ENCODE peak calls at places on chromosomes 4 and X, in five cellular contexts. One of them, this sample, is unnamed.

GRCh38 chr4:36351082-36351666 is 69.8 kb downstream of the DTHD1 start:
- DNase-seq in activated CD4-positive, alpha-beta memory T cell treated with anti-CD3 and anti-CD28 coated beads for 36 hours: peak; percentile 85
- DNase-seq in T-helper 1 cell: peak; percentile 75
- DNase-seq in endothelial cell: peak; percentile 62
- DNase-seq in left ventricle myocardium superior: peak; percentile 65
- DNase-seq in this sample: peak; percentile 85

GRCh38 chr4:3684546-3684945 is 81.6 kb upstream of the ADRA2C start:
- DNase-seq in endothelial cell: no peak
- DNase-seq in T-helper 1 cell: no peak
- DNase-seq in activated CD4-positive, alpha-beta memory T cell treated with anti-CD3 and anti-CD28 coated beads for 36 hours: no peak
- DNase-seq in left ventricle myocardium superior: peak; percentile 3
- DNase-seq in this sample: no peak

GRCh38 chrX:143363419-143363818 is 153.9 kb downstream of the SPANXN3 start:
- DNase-seq in T-helper 1 cell: no peak
- DNase-seq in endothelial cell: no peak
- DNase-seq in activated CD4-positive, alpha-beta memory T cell treated with anti-CD3 and anti-CD28 coated beads for 36 hours: no peak
- DNase-seq in left ventricle myocardium superior: no peak
- DNase-seq in this sample: peak; percentile 86

GRCh38 chr4:65747386-65747785 is 77.1 kb upstream of the EPHA5 start:
- DNase-seq in T-helper 1 cell: no peak
- DNase-seq in activated CD4-positive, alpha-beta memory T cell treated with anti-CD3 and anti-CD28 coated beads for 36 hours: no peak
- DNase-seq in left ventricle myocardium superior: no peak
- DNase-seq in endothelial cell: no peak
- DNase-seq in this sample: no peak

GRCh38 chrX:109890910-109891502 is 111.9 kb upstream of the TMEM164 start:
- DNase-seq in left ventricle myocardium superior: peak; percentile 42
- DNase-seq in T-helper 1 cell: peak; percentile 47
- DNase-seq in endothelial cell: peak; percentile 60
- DNase-seq in activated CD4-positive, alpha-beta memory T cell treated with anti-CD3 and anti-CD28 coated beads for 36 hours: peak; percentile 52
- DNase-seq in this sample: peak; percentile 74

GRCh38 chrX:103640401-103641155 is 11.8 kb downstream of the TCEAL1 start:
- DNase-seq in activated CD4-positive, alpha-beta memory T cell treated with anti-CD3 and anti-CD28 coated beads for 36 hours: no peak
- DNase-seq in T-helper 1 cell: no peak
- DNase-seq in left ventricle myocardium superior: no peak
- DNase-seq in endothelial cell: no peak
- DNase-seq in this sample: no peak

GRCh38 chr4:13527983-13528822 is 16.1 kb downstream of the NKX3-2 start:
- DNase-seq in endothelial cell: no peak
- DNase-seq in T-helper 1 cell: peak; percentile 50
- DNase-seq in left ventricle myocardium superior: no peak
- DNase-seq in activated CD4-positive, alpha-beta memory T cell treated with anti-CD3 and anti-CD28 coated beads for 36 hours: peak; percentile 55
- DNase-seq in this sample: peak; percentile 60

GRCh38 chrX:154486396-154487207 is at the start of gene UBL4A:
- DNase-seq in activated CD4-positive, alpha-beta memory T cell treated with anti-CD3 and anti-CD28 coated beads for 36 hours: peak; percentile 62
- DNase-seq in T-helper 1 cell: peak; percentile 36
- DNase-seq in left ventricle myocardium superior: peak; percentile 78
- DNase-seq in endothelial cell: peak; percentile 10
- DNase-seq in this sample: peak; percentile 84

GRCh38 chr4:86482851-86483490 is 111.1 kb upstream of the PTPN13 start:
- DNase-seq in left ventricle myocardium superior: no peak
- DNase-seq in endothelial cell: peak; percentile 52
- DNase-seq in activated CD4-positive, alpha-beta memory T cell treated with anti-CD3 and anti-CD28 coated beads for 36 hours: no peak
- DNase-seq in T-helper 1 cell: no peak
- DNase-seq in this sample: no peak

GRCh38 chrX:140180585-140180984 is 215.3 kb upstream of the CXorf66 start:
- DNase-seq in left ventricle myocardium superior: no peak
- DNase-seq in endothelial cell: no peak
- DNase-seq in T-helper 1 cell: no peak
- DNase-seq in activated CD4-positive, alpha-beta memory T cell treated with anti-CD3 and anti-CD28 coated beads for 36 hours: no peak
- DNase-seq in this sample: no peak

GRCh38 chr4:81049861-81050423 is 19.4 kb downstream of the BMP3 start:
- DNase-seq in endothelial cell: no peak
- DNase-seq in activated CD4-positive, alpha-beta memory T cell treated with anti-CD3 and anti-CD28 coated beads for 36 hours: no peak
- DNase-seq in left ventricle myocardium superior: no peak
- DNase-seq in T-helper 1 cell: no peak
- DNase-seq in this sample: no peak

GRCh38 chr4:83054928-83055327 is 19.9 kb downstream of the COPS4 start:
- DNase-seq in endothelial cell: no peak
- DNase-seq in activated CD4-positive, alpha-beta memory T cell treated with anti-CD3 and anti-CD28 coated beads for 36 hours: no peak
- DNase-seq in left ventricle myocardium superior: no peak
- DNase-seq in T-helper 1 cell: peak; percentile 25
- DNase-seq in this sample: peak; percentile 37

GRCh38 chr4:13386405-13387107 is 97.6 kb downstream of the RAB28 start:
- DNase-seq in left ventricle myocardium superior: no peak
- DNase-seq in activated CD4-positive, alpha-beta memory T cell treated with anti-CD3 and anti-CD28 coated beads for 36 hours: no peak
- DNase-seq in T-helper 1 cell: no peak
- DNase-seq in endothelial cell: no peak
- DNase-seq in this sample: no peak

This sample was measured in DMS53.